ENCODE peak calls at places on chromosomes 16 and 17, in seven cellular contexts. Y, P, O, A, X, I and M are unnamed samples.

GRCh38 chr17:75096082-75096625 is 8.4 kb downstream of the SLC16A5 start:
- DNase-seq in Y (no peak), P (peak; percentile 95), O (peak; percentile 74), A (no peak), X (no peak), I (peak; percentile 88), M (peak; percentile 95)

GRCh38 chr17:79212150-79213087 is 137.8 kb downstream of the ENGASE start:
- DNase-seq in Y (no peak), P (no peak), O (no peak), A (no peak), X (no peak), I (no peak), M (no peak)

GRCh38 chr16:74999683-75000480 is 1.1 kb downstream of the ZNRF1 start:
- DNase-seq in Y (peak; percentile 64), P (no peak), O (peak; percentile 45), A (peak; percentile 60), X (peak; percentile 54), I (peak; percentile 69), M (peak; percentile 50)

GRCh38 chr17:83075270-83075880 is 4.0 kb upstream of the METRNL start:
- DNase-seq in Y (no peak), P (no peak), O (no peak), A (no peak), X (no peak), I (no peak), M (no peak)

GRCh38 chr16:80788016-80788415 is 16.4 kb downstream of the CDYL2 start:
- DNase-seq in Y (no peak), P (no peak), O (no peak), A (no peak), X (no peak), I (no peak), M (no peak)

GRCh38 chr17:75041656-75042280 is 5.0 kb downstream of the ATP5PD start:
- DNase-seq in Y (no peak), P (no peak), O (no peak), A (no peak), X (no peak), I (no peak), M (no peak)

GRCh38 chr17:37737971-37738370 is 6.9 kb downstream of the HNF1B start:
- DNase-seq in Y (no peak), P (peak; percentile 26), O (no peak), A (no peak), X (no peak), I (no peak), M (no peak)

GRCh38 chr16:588639-588888 is 1.3 kb upstream of the RAB40C start:
- DNase-seq in Y (peak; percentile 47), P (no peak), O (no peak), A (no peak), X (no peak), I (peak; percentile 64), M (peak; percentile 87)

GRCh38 chr17:7213895-7214299 is 5.7 kb downstream of the DLG4 start:
- DNase-seq in Y (peak; percentile 85), P (no peak), O (peak; percentile 60), A (peak; percentile 87), X (no peak), I (peak; percentile 79), M (peak; percentile 87)

GRCh38 chr16:66131895-66132294 is 234.6 kb upstream of the CDH5 start:
- DNase-seq in Y (no peak), P (no peak), O (no peak), A (no peak), X (no peak), I (no peak), M (no peak)

GRCh38 chr16:67269766-67270165 is 9.6 kb upstream of the PLEKHG4 start:
- DNase-seq in Y (peak; percentile 12), P (no peak), O (no peak), A (no peak), X (no peak), I (no peak), M (no peak)

GRCh38 chr16:6726621-6727020 is 606.0 kb upstream of the RBFOX1 start:
- DNase-seq in Y (no peak), P (no peak), O (no peak), A (no peak), X (no peak), I (no peak), M (no peak)

GRCh38 chr17:82874011-82874835 is 34.4 kb upstream of the ZNF750 start:
- DNase-seq in Y (no peak), P (no peak), O (no peak), A (no peak), X (no peak), I (no peak), M (no peak)

GRCh38 chr16:53071748-53072301 is 17.0 kb downstream of the CHD9 start:
- DNase-seq in Y (peak; percentile 83), P (no peak), O (peak; percentile 92), A (peak; percentile 59), X (no peak), I (peak; percentile 51), M (no peak)

GRCh38 chr17:56929362-56929969 is 15.6 kb upstream of the TRIM25 start:
- DNase-seq in Y (no peak), P (no peak), O (no peak), A (no peak), X (no peak), I (no peak), M (peak; percentile 55)

GRCh38 chr16:3553138-3553923 is 23.9 kb downstream of the NLRC3 start:
- DNase-seq in Y (no peak), P (no peak), O (no peak), A (no peak), X (no peak), I (no peak), M (no peak)

GRCh38 chr17:63258785-63259184 is 187.3 kb downstream of the CYB561 start:
- DNase-seq in Y (no peak), P (no peak), O (no peak), A (no peak), X (no peak), I (no peak), M (no peak)

GRCh38 chr17:73268582-73269328 is 7.1 kb upstream of the CPSF4L start:
- DNase-seq in Y (no peak), P (no peak), O (no peak), A (no peak), X (no peak), I (no peak), M (no peak)

GRCh38 chr17:73272906-73273218 is 11.2 kb upstream of the CPSF4L start:
- DNase-seq in Y (no peak), P (no peak), O (no peak), A (no peak), X (no peak), I (no peak), M (no peak)

GRCh38 chr17:73269329-73269615 is 7.6 kb upstream of the CPSF4L start:
- DNase-seq in Y (no peak), P (no peak), O (no peak), A (no peak), X (no peak), I (no peak), M (no peak)

GRCh38 chr17:73269791-73270190 is 8.1 kb upstream of the CPSF4L start:
- DNase-seq in Y (no peak), P (no peak), O (no peak), A (no peak), X (no peak), I (no peak), M (no peak)

DNA sequence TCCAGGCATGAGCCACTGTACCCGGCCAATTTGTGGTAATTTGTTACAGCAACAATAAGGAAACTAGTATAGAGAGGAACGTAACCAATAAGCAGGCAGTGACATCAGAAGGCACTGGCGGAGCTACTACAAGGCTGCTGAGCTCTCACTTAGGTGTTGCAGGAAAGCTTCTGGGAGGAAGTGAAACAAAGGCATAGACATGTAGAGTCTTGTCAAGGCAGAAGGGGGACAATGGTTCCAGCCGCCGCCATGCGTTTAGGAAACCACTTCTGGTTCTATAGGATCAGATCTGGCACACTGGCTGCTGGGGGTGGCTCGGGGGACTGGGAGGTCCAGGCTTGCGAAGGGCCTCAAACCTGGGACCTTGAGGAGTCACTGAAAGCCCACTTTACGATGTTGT is 9.4 kb upstream of the CPSF4L start:
- DNase-seq in Y (no peak), P (no peak), O (no peak), A (no peak), X (peak; percentile 66), I (peak; percentile 50), M (no peak)
- TF ChIP-seq POLR2A in Y (no peak), P (no peak), O (no peak), A (no peak), X (peak; percentile 42), I (no peak), M (no peak)

GRCh38 chr16:87435399-87436224 is 43.5 kb downstream of the MAP1LC3B start:
- DNase-seq in Y (no peak), P (peak; percentile 16), O (no peak), A (peak; percentile 29), X (no peak), I (no peak), M (no peak)
- TF ChIP-seq POLR2A in Y (no peak), P (no peak), O (no peak), A (no peak), X (no peak), I (no peak), M (no peak)

GRCh38 chr16:87921236-87921773 is 15.0 kb downstream of the CA5A start:
- DNase-seq in Y (no peak), P (no peak), O (no peak), A (no peak), X (no peak), I (no peak), M (no peak)

GRCh38 chr16:87918314-87918713 is 18.0 kb downstream of the CA5A start:
- DNase-seq in Y (peak; percentile 85), P (no peak), O (no peak), A (peak; percentile 23), X (no peak), I (no peak), M (no peak)

GRCh38 chr16:87917503-87917902 is 18.8 kb downstream of the CA5A start:
- DNase-seq in Y (no peak), P (no peak), O (no peak), A (no peak), X (no peak), I (no peak), M (no peak)

GRCh38 chr16:87919681-87919994 is 16.7 kb downstream of the CA5A start:
- DNase-seq in Y (no peak), P (no peak), O (no peak), A (no peak), X (no peak), I (no peak), M (no peak)

DNA sequence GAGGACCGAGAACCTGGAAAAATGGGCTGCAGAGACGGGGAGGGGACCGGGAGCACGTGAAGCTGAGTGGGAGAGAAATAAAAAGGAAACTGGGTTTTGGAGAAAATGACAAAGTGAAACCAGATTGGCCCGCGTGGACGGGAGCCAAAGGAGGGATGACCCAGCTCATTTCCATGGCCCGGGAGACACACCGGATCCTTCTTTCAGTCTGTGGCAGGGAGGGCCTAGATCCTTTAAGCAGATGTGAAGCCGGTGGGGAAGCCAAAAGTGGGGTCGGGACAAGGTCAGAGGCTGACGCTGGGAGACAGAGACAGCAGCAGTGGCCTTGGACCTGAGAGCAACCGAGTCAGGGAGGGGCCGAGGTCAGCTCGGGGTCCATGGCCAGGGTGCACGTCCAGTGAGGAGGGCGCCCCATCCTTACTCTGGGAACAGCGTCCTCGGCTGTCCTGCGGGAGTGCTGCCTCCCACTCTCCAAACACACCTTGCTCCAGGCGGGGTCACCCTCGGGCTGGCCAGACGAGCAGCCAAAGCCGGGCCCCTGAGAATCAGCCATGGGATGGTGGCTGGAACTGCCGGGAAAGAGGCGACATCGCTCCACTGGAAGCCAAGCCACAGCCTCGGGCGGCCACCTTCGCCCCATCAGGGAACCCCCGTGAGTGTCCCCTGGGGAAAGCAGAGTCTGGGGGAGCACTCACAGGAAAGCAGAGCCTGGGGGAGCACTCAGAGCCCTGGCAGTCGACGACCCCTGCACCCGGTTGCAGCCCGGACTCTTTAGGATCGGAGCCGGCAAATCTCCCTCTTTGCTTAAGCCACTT is 17.3 kb downstream of the CA5A start:
- DNase-seq in Y (peak; percentile 72), P (no peak), O (peak; percentile 66), A (peak; percentile 15), X (no peak), I (no peak), M (no peak)
- TF ChIP-seq POLR2A in Y (no peak), P (no peak), O (no peak), A (no peak), X (no peak), I (no peak), M (no peak)

GRCh38 chr17:35766903-35767510 is 6.3 kb downstream of the C17orf50 start:
- DNase-seq in Y (no peak), P (peak; percentile 72), O (no peak), A (no peak), X (no peak), I (no peak), M (peak; percentile 30)
- TF ChIP-seq POLR2A in Y (no peak), P (no peak), O (no peak), A (no peak), X (no peak), I (no peak), M (no peak)